ENCODE peak calls at places on chromosomes 4 and X, in seven cellular contexts. B is small intestine; D is heart right ventricle; W is neuronal stem cell; N is breast epithelium; U is CD4-positive, alpha-beta T cell; G is SJSA1. K is an unnamed sample.

GRCh38 chr4:26065833-26066232 is 151.8 kb downstream of the SMIM20 start:
- DNase-seq in B (no peak), D (no peak), W (no peak), N (no peak), U (no peak), G (no peak), K (no peak)

GRCh38 chr4:7421356-7422097 is 13.2 kb downstream of the PSAPL1 start:
- DNase-seq in B (no peak), D (no peak), W (no peak), N (no peak), U (no peak), G (no peak), K (no peak)

GRCh38 chrX:16479206-16479869 is 170.6 kb upstream of the S100G start:
- DNase-seq in B (peak), D (no peak), W (no peak), N (no peak), U (no peak), G (peak), K (no peak)

GRCh38 chrX:40099046-40099968 is 1.5 kb upstream of the BCOR start:
- DNase-seq in B (no peak), D (peak), W (no peak), N (no peak), U (no peak), G (peak), K (no peak)

GRCh38 chrX:101958139-101958538 is 26.3 kb upstream of the ZMAT1 start:
- DNase-seq in B (no peak), D (no peak), W (no peak), N (no peak), U (no peak), G (no peak), K (no peak)

GRCh38 chr4:5895287-5895686 is 2.4 kb upstream of the CRMP1 start:
- DNase-seq in B (no peak), D (no peak), W (no peak), N (no peak), U (no peak), G (no peak), K (no peak)

GRCh38 chrX:37685452-37686347 is at the start of gene XK:
- DNase-seq in B (peak), D (peak), W (peak), N (no peak), U (no peak), G (peak), K (peak)

GRCh38 chr4:138761638-138762205 is 253.9 kb upstream of the NOCT start:
- DNase-seq in B (no peak), D (no peak), W (no peak), N (no peak), U (no peak), G (no peak), K (no peak)

GRCh38 chr4:141350122-141350904 is 129.6 kb downstream of the ZNF330 start:
- DNase-seq in B (peak), D (no peak), W (no peak), N (no peak), U (no peak), G (no peak), K (no peak)

GRCh38 chrX:49754238-49754857 is 58.6 kb upstream of the PAGE1 start:
- DNase-seq in B (peak), D (peak), W (peak), N (no peak), U (peak), G (peak), K (peak)

GRCh38 chr4:7270121-7270520 is 77.8 kb downstream of the SORCS2 start:
- DNase-seq in B (no peak), D (no peak), W (no peak), N (no peak), U (no peak), G (no peak), K (no peak)

GRCh38 chr4:70838972-70839536 is 636 bp downstream of the GRSF1 start:
- DNase-seq in B (peak), D (peak), W (peak), N (peak), U (peak), G (peak), K (peak)

GRCh38 chr4:98290511-98290910 is 29.3 kb downstream of the RAP1GDS1 start:
- DNase-seq in B (no peak), D (no peak), W (no peak), N (no peak), U (no peak), G (no peak), K (no peak)
- H3K27ac ChIP-seq in B (no peak), D (no peak), W (no peak), N (no peak), U (no peak), G (no peak), K (peak)

GRCh38 chr4:38605181-38605764 is 58.7 kb upstream of the KLF3 start:
- DNase-seq in B (no peak), D (no peak), W (no peak), N (no peak), U (no peak), G (no peak), K (no peak)

GRCh38 chr4:38606587-38606905 is 57.5 kb upstream of the KLF3 start:
- DNase-seq in B (no peak), D (no peak), W (no peak), N (no peak), U (no peak), G (no peak), K (no peak)

GRCh38 chr4:38603652-38604051 is 60.3 kb upstream of the KLF3 start:
- DNase-seq in B (no peak), D (no peak), W (no peak), N (no peak), U (no peak), G (no peak), K (no peak)

GRCh38 chr4:38609614-38610013 is 54.4 kb upstream of the KLF3 start:
- DNase-seq in B (peak), D (no peak), W (no peak), N (no peak), U (no peak), G (no peak), K (no peak)

DNA sequence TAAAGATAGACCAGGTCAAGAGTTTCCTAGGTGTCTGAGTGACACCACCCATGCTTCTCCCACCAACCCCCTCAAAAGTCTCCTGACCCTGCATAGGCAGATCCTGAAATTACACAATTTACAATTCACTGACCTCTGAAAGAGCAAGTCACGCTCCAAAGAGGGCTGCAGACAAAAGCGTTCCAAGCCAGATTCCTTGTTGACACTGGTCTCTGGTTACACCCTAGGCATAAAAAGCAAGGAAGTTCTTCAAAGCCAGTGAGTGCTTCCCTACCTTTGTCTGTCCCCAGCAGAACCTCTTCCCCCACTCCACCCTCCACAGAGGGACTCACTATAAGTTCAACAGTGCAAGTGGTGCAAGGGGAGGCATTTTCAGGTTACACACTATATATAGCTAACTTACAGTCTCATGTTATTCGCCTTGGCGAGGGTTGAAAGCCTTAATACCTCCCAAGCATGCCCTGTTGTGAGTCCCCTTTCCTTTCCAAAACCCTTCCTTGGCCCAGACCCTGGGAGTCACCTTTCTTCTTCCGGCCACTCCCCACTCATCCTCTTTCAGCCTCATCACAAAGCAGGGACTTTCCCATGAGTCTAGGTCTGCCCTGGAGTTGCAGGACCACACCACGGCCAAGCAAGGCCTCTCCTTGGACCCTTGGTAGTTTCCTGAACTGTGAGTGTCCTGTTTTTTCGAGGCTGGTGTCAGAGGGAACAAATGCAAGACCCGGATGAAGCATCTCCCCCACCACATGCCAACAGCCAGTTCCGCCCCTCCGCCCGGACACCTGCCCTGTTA is 58.0 kb upstream of the KLF3 start:
- DNase-seq in B (no peak), D (no peak), W (peak), N (no peak), U (no peak), G (no peak), K (no peak)
- H3K27ac ChIP-seq in B (no peak), D (no peak), W (no peak), N (no peak), U (no peak), G (no peak), K (no peak)

GRCh38 chr4:113633467-113633866 is 128.1 kb downstream of the CAMK2D start:
- DNase-seq in B (no peak), D (no peak), W (no peak), N (no peak), U (no peak), G (no peak), K (no peak)
- H3K27ac ChIP-seq in B (no peak), D (peak), W (no peak), N (no peak), U (no peak), G (no peak), K (no peak)

DNA sequence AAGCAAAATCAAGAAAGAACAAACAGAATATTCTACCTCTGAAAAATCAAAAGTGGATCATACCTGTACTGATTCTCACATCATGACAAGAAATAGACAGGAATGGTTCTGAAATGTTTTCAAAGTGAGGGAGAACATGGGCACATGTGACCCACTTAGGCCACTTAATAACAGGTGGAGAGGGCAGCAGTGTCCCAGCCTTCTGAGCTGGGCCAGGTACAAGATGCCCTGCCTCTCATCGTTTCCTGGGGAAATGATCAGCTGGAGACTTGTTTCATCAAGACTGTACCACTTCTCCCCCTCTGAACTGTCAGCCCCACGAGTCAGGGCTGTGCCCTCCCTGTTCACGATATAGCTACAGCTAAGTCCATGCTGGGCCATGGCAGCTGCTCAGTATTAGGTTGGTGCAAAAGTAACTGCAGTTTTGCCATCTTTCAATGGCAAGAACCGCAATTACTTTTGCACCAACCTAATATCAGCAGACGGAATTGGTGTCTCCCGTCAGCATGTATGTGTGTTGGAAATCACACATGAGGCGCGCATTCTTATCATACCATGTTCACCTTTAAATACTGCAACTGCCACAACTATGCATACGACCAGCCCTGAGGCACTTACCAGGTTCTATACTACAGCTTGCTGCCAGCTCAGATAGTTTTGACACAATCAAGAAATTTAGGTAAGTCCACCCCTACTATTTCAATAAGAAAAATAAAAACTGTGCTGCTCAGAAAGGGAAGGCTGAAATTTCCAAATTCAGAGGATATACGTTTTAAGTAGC is 71.4 kb downstream of the GATB start:
- DNase-seq in B (no peak), D (no peak), W (no peak), N (no peak), U (no peak), G (no peak), K (no peak)
- H3K27ac ChIP-seq in B (no peak), D (peak), W (no peak), N (no peak), U (no peak), G (peak), K (no peak)

GRCh38 chr4:163332526-163333405 is at the start of gene NPY1R:
- DNase-seq in B (peak), D (peak), W (peak), N (peak), U (no peak), G (peak), K (peak)
- H3K27ac ChIP-seq in B (no peak), D (no peak), W (no peak), N (peak), U (no peak), G (no peak), K (no peak)